ENCODE peak calls at places on chromosome 3, in seven cellular contexts. G is lower lobe of right lung, Z is endothelial cell, M is AG04450, P is heart right ventricle, S is Caco-2, U is psoas muscle. J is an unnamed sample.

GRCh38 chr3:186965141-186965879 is 35.0 kb downstream of the ST6GAL1 start:
- DNase-seq in P (no peak), S (no peak), Z (no peak), U (no peak), M (no peak), G (no peak), J (no peak)

GRCh38 chr3:54837964-54838363 is 89.9 kb downstream of the LRTM1 start:
- DNase-seq in P (no peak), S (no peak), M (no peak), Z (no peak), U (no peak), G (no peak), J (no peak)

GRCh38 chr3:104879919-104880318 is 486.8 kb upstream of the ALCAM start:
- DNase-seq in U (no peak), Z (no peak), G (no peak), P (no peak), S (no peak), M (no peak), J (no peak)

GRCh38 chr3:16467368-16467767 is 46.1 kb downstream of the RFTN1 start:
- DNase-seq in P (no peak), G (no peak), Z (no peak), S (no peak), M (no peak), U (no peak), J (no peak)

GRCh38 chr3:57091874-57092273 is 31.4 kb downstream of the SPATA12 start:
- DNase-seq in Z (no peak), U (no peak), M (no peak), P (no peak), G (no peak), S (no peak), J (no peak)

GRCh38 chr3:169634618-169635236 is 28.8 kb downstream of the MECOM start:
- DNase-seq in Z (no peak), M (no peak), P (no peak), U (no peak), S (no peak), G (peak), J (peak)

GRCh38 chr3:125443923-125444322 is 68.8 kb upstream of the ZNF148 start:
- DNase-seq in G (no peak), P (no peak), U (no peak), Z (no peak), M (peak), S (no peak), J (no peak)

GRCh38 chr3:160566499-160566898 is 1.1 kb upstream of the KPNA4 start:
- DNase-seq in Z (no peak), G (no peak), M (no peak), U (no peak), S (no peak), P (no peak), J (no peak)

GRCh38 chr3:12557472-12558105 is 702 bp downstream of the MKRN2 start:
- DNase-seq in S (no peak), G (no peak), U (no peak), Z (no peak), P (no peak), M (no peak), J (no peak)

GRCh38 chr3:52196977-52197376 is 983 bp upstream of the ALAS1 start:
- DNase-seq in G (peak), M (no peak), P (peak), S (peak), Z (no peak), U (no peak), J (peak)

GRCh38 chr3:125078961-125079674 is 23.3 kb upstream of the HEG1 start:
- DNase-seq in S (no peak), U (no peak), M (no peak), Z (no peak), P (no peak), G (no peak), J (no peak)

GRCh38 chr3:184133840-184134745 is 1.1 kb upstream of the EIF2B5 start:
- DNase-seq in P (peak), M (no peak), Z (peak), S (peak), G (peak), U (peak), J (peak)

GRCh38 chr3:113812854-113813253 is 25.7 kb upstream of the GRAMD1C start:
- DNase-seq in Z (no peak), S (no peak), U (no peak), G (no peak), P (no peak), M (no peak), J (no peak)

GRCh38 chr3:194121881-194122280 is 14.1 kb upstream of the HES1 start:
- DNase-seq in Z (no peak), U (no peak), G (no peak), S (peak), P (no peak), M (no peak), J (no peak)

GRCh38 chr3:22383285-22383684 is 632.3 kb upstream of the ZNF385D start:
- DNase-seq in M (no peak), U (no peak), S (no peak), Z (no peak), G (no peak), P (no peak), J (no peak)

GRCh38 chr3:131231710-131232348 is 149.7 kb upstream of the NUDT16 start:
- DNase-seq in U (no peak), M (no peak), S (no peak), P (no peak), Z (no peak), G (no peak), J (no peak)

GRCh38 chr3:185250247-185250646 is 3.6 kb downstream of the EHHADH start:
- DNase-seq in S (no peak), P (no peak), G (no peak), M (no peak), U (no peak), Z (no peak), J (no peak)

GRCh38 chr3:161274691-161275298 is 53.7 kb downstream of the NMD3 start:
- DNase-seq in P (no peak), S (peak), U (no peak), Z (peak), G (no peak), M (peak), J (peak)

GRCh38 chr3:138210528-138210927 is 23.4 kb downstream of the ARMC8 start:
- DNase-seq in S (no peak), G (no peak), U (no peak), M (no peak), Z (no peak), P (no peak), J (no peak)

GRCh38 chr3:190205739-190206138 is 85.0 kb upstream of the P3H2 start:
- DNase-seq in Z (no peak), M (peak), P (no peak), S (no peak), U (no peak), G (no peak), J (no peak)

GRCh38 chr3:158679547-158680000 is 7.1 kb upstream of the LXN start:
- DNase-seq in M (no peak), S (no peak), U (no peak), P (no peak), G (no peak), Z (no peak), J (no peak)

GRCh38 chr3:192641911-192642310 is 85.4 kb downstream of the FGF12 start:
- DNase-seq in G (no peak), M (no peak), P (no peak), U (no peak), S (no peak), Z (no peak), J (no peak)

GRCh38 chr3:15578272-15578671 is 23.1 kb downstream of the HACL1 start:
- DNase-seq in Z (no peak), P (no peak), M (no peak), G (no peak), U (no peak), S (no peak), J (no peak)

GRCh38 chr3:52068055-52068704 is 11.8 kb upstream of the DUSP7 start:
- DNase-seq in U (no peak), G (no peak), P (no peak), M (no peak), S (no peak), Z (no peak), J (no peak)

GRCh38 chr3:167394003-167394402 is 13.9 kb upstream of the ZBBX start:
- DNase-seq in Z (no peak), M (no peak), S (no peak), U (no peak), P (no peak), G (no peak), J (no peak)

GRCh38 chr3:58539636-58540035 is 2.6 kb upstream of the ACOX2 start:
- DNase-seq in M (no peak), G (no peak), Z (no peak), U (no peak), P (no peak), S (no peak), J (no peak)

GRCh38 chr3:56251343-56251945 is 216.8 kb downstream of the ERC2 start:
- DNase-seq in G (no peak), M (peak), Z (peak), S (peak), P (no peak), U (no peak), J (peak)

GRCh38 chr3:143648218-143648617 is 200.1 kb downstream of the SLC9A9 start:
- DNase-seq in S (no peak), M (no peak), P (no peak), G (no peak), U (no peak), Z (no peak), J (no peak)

GRCh38 chr3:155070932-155071387 is 9.2 kb upstream of the MME start:
- DNase-seq in G (no peak), S (no peak), M (peak), Z (no peak), U (no peak), P (no peak), J (no peak)

GRCh38 chr3:153284282-153284938 is 122.4 kb downstream of the RAP2B start:
- DNase-seq in M (peak), P (no peak), G (peak), S (no peak), U (no peak), Z (no peak), J (peak)

GRCh38 chr3:45547202-45547701 is 47.3 kb upstream of the LIMD1 start:
- DNase-seq in Z (no peak), G (no peak), M (no peak), S (no peak), U (no peak), P (no peak), J (no peak)

GRCh38 chr3:105401254-105401653 is 34.5 kb downstream of the ALCAM start:
- DNase-seq in U (no peak), G (no peak), S (no peak), Z (no peak), P (no peak), M (no peak), J (no peak)

GRCh38 chr3:162302983-162303624 is 806.5 kb downstream of the OTOL1 start:
- DNase-seq in M (no peak), Z (no peak), P (no peak), U (no peak), S (no peak), G (no peak), J (no peak)

GRCh38 chr3:55416381-55416821 is 70.7 kb downstream of the WNT5A start:
- DNase-seq in G (no peak), Z (no peak), M (peak), P (no peak), U (no peak), S (peak), J (no peak)

DNA sequence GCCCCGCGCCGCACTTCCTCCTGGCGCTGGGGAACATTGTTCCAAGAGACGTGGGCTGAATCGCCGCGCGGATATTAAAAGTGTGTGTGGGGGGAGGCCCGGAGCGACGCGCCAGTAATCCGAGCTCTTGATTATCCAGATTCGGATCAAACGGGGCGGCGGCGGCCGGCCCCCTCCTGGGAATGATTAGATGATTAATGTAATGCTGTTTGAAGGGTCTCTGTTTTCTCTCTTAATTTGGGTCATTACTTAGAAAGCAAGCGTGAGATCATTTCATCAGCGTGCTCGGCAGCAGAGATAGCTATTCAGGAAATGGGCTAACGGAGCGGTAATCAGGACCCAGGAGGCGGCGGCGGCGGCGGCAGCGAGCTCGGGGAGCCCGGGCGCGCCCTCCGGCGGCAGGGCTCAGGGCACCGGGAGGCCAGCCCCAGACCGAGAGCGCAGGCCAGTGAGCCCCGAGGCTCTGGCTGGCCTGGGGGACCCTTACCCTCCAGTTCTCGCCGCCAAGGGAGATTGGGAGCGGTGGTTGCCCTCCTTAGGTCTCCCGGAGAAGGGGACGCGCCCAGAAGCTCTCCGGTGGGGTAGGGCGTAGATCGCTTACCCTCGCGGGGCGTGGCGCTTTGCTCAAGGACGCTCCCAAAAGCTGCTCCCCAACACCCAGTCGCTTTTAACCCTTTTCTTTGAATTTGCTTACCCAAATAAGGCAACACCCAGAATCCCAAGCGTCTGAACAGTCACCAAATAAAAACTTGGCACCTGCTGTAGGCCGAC is 4.5 kb downstream of the FEZF2 start:
- DNase-seq in G (no peak), S (no peak), M (no peak), Z (peak), P (no peak), U (no peak), J (no peak)
- TF ChIP-seq CTCF in G (no peak), S (no peak), M (no peak), Z (no peak), P (no peak), U (peak), J (no peak)

GRCh38 chr3:9717563-9717962 is 13.9 kb downstream of the CPNE9 start:
- DNase-seq in S (no peak), P (no peak), Z (no peak), U (no peak), G (no peak), M (no peak), J (no peak)

GRCh38 chr3:9715127-9715526 is 11.5 kb downstream of the CPNE9 start:
- DNase-seq in M (no peak), Z (no peak), G (no peak), P (no peak), S (peak), U (no peak), J (peak)

GRCh38 chr3:9717050-9717555 is 13.5 kb downstream of the CPNE9 start:
- DNase-seq in Z (no peak), G (no peak), S (no peak), M (no peak), P (no peak), U (no peak), J (no peak)

GRCh38 chr3:9718118-9718517 is 13.4 kb upstream of the BRPF1 start:
- DNase-seq in U (no peak), G (no peak), Z (no peak), S (no peak), M (no peak), P (no peak), J (no peak)

GRCh38 chr3:9715764-9716437 is 12.3 kb downstream of the CPNE9 start:
- DNase-seq in U (peak), S (peak), Z (no peak), M (peak), P (peak), G (peak), J (peak)
- TF ChIP-seq CTCF in U (peak), S (peak), Z (no peak), M (peak), P (peak), G (peak), J (peak)

DNA sequence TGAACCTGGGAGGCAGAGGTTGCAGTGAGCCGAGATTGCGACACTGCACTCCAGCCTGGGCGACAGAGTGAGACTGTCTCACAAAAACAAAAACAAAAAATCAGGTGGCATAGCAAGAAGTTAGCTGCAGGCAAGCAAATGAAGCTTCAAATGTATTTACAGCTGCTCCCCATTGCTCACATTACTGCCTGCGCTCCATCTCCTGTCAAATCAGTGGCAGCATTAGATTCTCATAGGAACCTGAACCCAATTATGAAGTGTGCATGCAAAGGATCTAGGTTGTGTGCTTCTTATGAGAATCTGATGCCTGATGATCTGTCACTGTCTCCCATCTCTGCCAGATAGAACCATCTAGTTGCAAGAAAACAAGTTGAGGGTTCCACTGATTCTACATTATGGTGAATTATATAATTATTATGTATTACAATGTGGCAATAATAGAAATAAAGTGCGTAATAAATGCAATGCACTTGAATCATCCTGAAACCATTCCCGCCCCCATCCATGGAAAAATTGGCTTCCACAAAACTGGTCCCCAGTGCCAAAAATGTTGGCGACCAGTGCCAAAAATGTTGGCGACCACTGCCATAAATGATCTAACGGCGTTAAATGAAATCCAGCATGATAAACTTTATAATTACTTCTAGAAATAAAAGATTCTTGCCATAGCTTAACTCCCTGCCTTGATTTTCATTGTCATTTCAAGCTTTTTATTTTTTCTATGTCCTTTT is 616.7 kb upstream of the NAALADL2 start:
- DNase-seq in G (no peak), U (no peak), M (no peak), P (no peak), S (no peak), Z (no peak), J (no peak)
- TF ChIP-seq CTCF in G (no peak), U (no peak), M (no peak), P (no peak), S (no peak), Z (no peak), J (no peak)

GRCh38 chr3:4766716-4767499 is 212.3 kb upstream of the BHLHE40 start:
- DNase-seq in Z (no peak), M (no peak), G (no peak), U (no peak), S (no peak), P (no peak), J (no peak)

GRCh38 chr3:4768521-4768920 is 210.7 kb upstream of the BHLHE40 start:
- DNase-seq in G (no peak), P (no peak), M (no peak), U (no peak), S (no peak), Z (no peak), J (no peak)

GRCh38 chr3:4768021-4768420 is 211.2 kb upstream of the BHLHE40 start:
- DNase-seq in Z (no peak), S (no peak), U (no peak), P (no peak), M (no peak), G (no peak), J (no peak)

GRCh38 chr3:4765212-4765611 is 214.0 kb upstream of the BHLHE40 start:
- DNase-seq in M (no peak), G (no peak), P (no peak), Z (no peak), S (no peak), U (no peak), J (no peak)

DNA sequence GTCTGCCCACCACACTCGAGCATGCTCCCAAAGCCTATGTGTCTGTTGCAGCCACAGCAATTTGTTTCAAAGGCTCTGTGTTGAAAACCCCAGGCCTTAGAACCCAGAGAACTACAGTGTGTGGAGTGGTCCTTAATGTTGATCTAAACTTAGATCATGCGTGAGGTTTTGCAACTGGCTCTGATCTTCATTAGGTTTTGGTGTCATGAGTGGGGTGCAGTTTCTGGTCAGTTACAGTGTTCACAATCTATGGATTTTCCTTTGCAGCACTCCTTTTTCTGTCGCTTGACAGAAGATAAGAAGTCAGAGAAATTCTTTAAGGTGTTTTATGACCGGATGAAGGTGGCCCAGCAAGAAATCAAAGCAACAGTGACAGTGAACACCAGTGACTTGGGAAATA is 213.0 kb upstream of the BHLHE40 start:
- DNase-seq in Z (no peak), S (no peak), U (no peak), M (no peak), P (no peak), G (no peak), J (no peak)
- TF ChIP-seq CTCF in Z (no peak), S (no peak), U (no peak), M (no peak), P (no peak), G (no peak), J (no peak)

GRCh38 chr3:37112987-37113386 is 61.4 kb downstream of the LRRFIP2 start:
- DNase-seq in U (no peak), P (no peak), G (no peak), S (no peak), Z (no peak), M (no peak), J (no peak)
- TF ChIP-seq CTCF in U (no peak), P (no peak), G (no peak), S (no peak), Z (no peak), M (no peak), J (no peak)

GRCh38 chr3:65925254-65925954 is 113.3 kb downstream of the MAGI1 start:
- DNase-seq in G (no peak), S (no peak), U (no peak), Z (no peak), P (no peak), M (no peak), J (no peak)
- TF ChIP-seq CTCF in G (no peak), S (no peak), U (no peak), Z (no peak), P (no peak), M (no peak), J (no peak)

DNA sequence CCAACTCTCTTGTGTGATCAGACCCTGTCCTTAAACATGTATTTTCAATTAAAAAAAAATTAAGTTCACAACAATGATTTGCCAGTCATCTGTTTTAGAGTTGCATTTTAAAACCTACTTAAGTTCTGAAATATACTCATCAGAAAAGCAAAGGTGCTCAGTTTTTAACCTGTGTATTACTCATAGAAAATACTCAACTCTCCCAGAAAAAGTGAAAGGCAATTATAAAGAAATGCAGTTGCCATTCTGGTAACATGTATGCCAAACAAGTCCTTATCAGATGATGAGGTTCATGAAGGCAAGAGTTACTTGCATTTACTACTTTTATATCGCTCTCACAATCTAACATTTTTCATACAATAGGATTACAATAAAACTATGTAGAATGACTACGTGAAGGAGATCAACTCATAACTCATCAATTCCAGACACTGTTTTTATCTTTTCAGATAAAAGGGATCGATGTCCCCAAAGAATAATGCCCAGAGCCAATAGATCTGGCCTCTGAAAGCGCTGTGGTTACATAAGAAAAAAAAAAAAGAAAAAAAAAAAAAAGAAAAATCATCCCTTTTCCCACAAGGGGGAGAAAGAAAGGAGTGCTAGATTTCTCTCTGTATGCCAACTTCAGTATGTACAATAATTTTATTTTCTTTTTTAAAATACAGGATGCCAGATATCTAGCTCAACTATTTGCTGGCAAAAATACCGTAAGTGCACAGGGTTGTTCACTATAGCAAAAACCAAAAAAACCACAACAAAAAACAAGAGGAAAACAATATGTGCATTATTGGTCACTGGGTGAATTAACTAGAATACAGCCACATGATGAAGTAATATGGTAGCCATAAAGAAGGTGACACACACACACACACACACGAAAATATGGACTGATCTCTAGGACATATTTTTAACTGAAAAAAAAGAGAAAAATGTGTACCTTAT is 137.4 kb downstream of the NR1I2 start:
- DNase-seq in M (no peak), S (no peak), G (no peak), U (no peak), P (no peak), Z (no peak), J (no peak)
- TF ChIP-seq CTCF in M (peak), S (no peak), G (no peak), U (no peak), P (no peak), Z (peak), J (no peak)